ENCODE peak calls at places on chromosomes 16 and 17, in ten cellular contexts. One of them, this sample, is unnamed.

GRCh38 chr16:56116577-56116964 is 74.7 kb upstream of the GNAO1 start:
- DNase-seq in cardiac fibroblast: no peak
- DNase-seq in tibial nerve: no peak
- DNase-seq in left ventricle myocardium inferior: no peak
- DNase-seq in stomach: no peak
- DNase-seq in uterus: no peak
- DNase-seq in PC-3: no peak
- DNase-seq in fibroblast of the aortic adventitia: no peak
- DNase-seq in HCT116: no peak
- DNase-seq in heart left ventricle: no peak
- DNase-seq in this sample: no peak

GRCh38 chr16:47888142-47888541 is 267.7 kb downstream of the ABCC12 start:
- DNase-seq in heart left ventricle: no peak
- DNase-seq in cardiac fibroblast: peak
- DNase-seq in fibroblast of the aortic adventitia: peak
- DNase-seq in HCT116: no peak
- DNase-seq in stomach: no peak
- DNase-seq in PC-3: peak
- DNase-seq in tibial nerve: no peak
- DNase-seq in uterus: no peak
- DNase-seq in left ventricle myocardium inferior: no peak
- DNase-seq in this sample: peak

GRCh38 chr17:62787358-62787757 is 20.8 kb downstream of the MARCHF10 start:
- DNase-seq in HCT116: no peak
- DNase-seq in heart left ventricle: no peak
- DNase-seq in stomach: no peak
- DNase-seq in PC-3: peak
- DNase-seq in fibroblast of the aortic adventitia: no peak
- DNase-seq in tibial nerve: no peak
- DNase-seq in left ventricle myocardium inferior: no peak
- DNase-seq in uterus: no peak
- DNase-seq in cardiac fibroblast: peak
- DNase-seq in this sample: no peak

GRCh38 chr16:31072540-31073072 is 1.4 kb downstream of the ZNF668 start:
- DNase-seq in cardiac fibroblast: peak
- DNase-seq in heart left ventricle: no peak
- DNase-seq in stomach: no peak
- DNase-seq in HCT116: no peak
- DNase-seq in uterus: no peak
- DNase-seq in fibroblast of the aortic adventitia: peak
- DNase-seq in left ventricle myocardium inferior: no peak
- DNase-seq in tibial nerve: no peak
- DNase-seq in PC-3: peak
- DNase-seq in this sample: peak

GRCh38 chr17:35797370-35797769 is 1.9 kb upstream of the MMP28 start:
- DNase-seq in tibial nerve: no peak
- DNase-seq in fibroblast of the aortic adventitia: no peak
- DNase-seq in uterus: no peak
- DNase-seq in HCT116: no peak
- DNase-seq in cardiac fibroblast: no peak
- DNase-seq in PC-3: no peak
- DNase-seq in heart left ventricle: no peak
- DNase-seq in left ventricle myocardium inferior: no peak
- DNase-seq in stomach: no peak
- DNase-seq in this sample: no peak

GRCh38 chr17:39530513-39530912 is 69.2 kb downstream of the CDK12 start:
- DNase-seq in HCT116: no peak
- DNase-seq in tibial nerve: no peak
- DNase-seq in fibroblast of the aortic adventitia: no peak
- DNase-seq in cardiac fibroblast: no peak
- DNase-seq in heart left ventricle: no peak
- DNase-seq in PC-3: no peak
- DNase-seq in left ventricle myocardium inferior: no peak
- DNase-seq in stomach: no peak
- DNase-seq in uterus: no peak
- DNase-seq in this sample: no peak

GRCh38 chr17:40538019-40538935 is 27.0 kb downstream of the CCR7 start:
- DNase-seq in PC-3: no peak
- DNase-seq in stomach: no peak
- DNase-seq in left ventricle myocardium inferior: peak
- DNase-seq in HCT116: no peak
- DNase-seq in uterus: peak
- DNase-seq in fibroblast of the aortic adventitia: no peak
- DNase-seq in tibial nerve: no peak
- DNase-seq in cardiac fibroblast: no peak
- DNase-seq in heart left ventricle: peak
- DNase-seq in this sample: peak

GRCh38 chr17:49365667-49366066 is 3.6 kb upstream of the ZNF652 start:
- DNase-seq in HCT116: peak
- DNase-seq in tibial nerve: no peak
- DNase-seq in cardiac fibroblast: no peak
- DNase-seq in PC-3: peak
- DNase-seq in fibroblast of the aortic adventitia: no peak
- DNase-seq in stomach: no peak
- DNase-seq in heart left ventricle: no peak
- DNase-seq in uterus: no peak
- DNase-seq in left ventricle myocardium inferior: no peak
- DNase-seq in this sample: peak

GRCh38 chr17:38897176-38897575 is 27.3 kb downstream of the LASP1 start:
- DNase-seq in uterus: peak
- DNase-seq in tibial nerve: peak
- DNase-seq in PC-3: no peak
- DNase-seq in heart left ventricle: peak
- DNase-seq in left ventricle myocardium inferior: peak
- DNase-seq in cardiac fibroblast: peak
- DNase-seq in fibroblast of the aortic adventitia: peak
- DNase-seq in stomach: no peak
- DNase-seq in HCT116: no peak
- DNase-seq in this sample: no peak

GRCh38 chr17:78789663-78790181 is 7.6 kb upstream of the CYTH1 start:
- DNase-seq in fibroblast of the aortic adventitia: peak
- DNase-seq in tibial nerve: peak
- DNase-seq in stomach: peak
- DNase-seq in left ventricle myocardium inferior: peak
- DNase-seq in heart left ventricle: peak
- DNase-seq in uterus: no peak
- DNase-seq in cardiac fibroblast: peak
- DNase-seq in HCT116: no peak
- DNase-seq in PC-3: no peak
- DNase-seq in this sample: peak

GRCh38 chr17:68294196-68294555 is 2.9 kb downstream of the ARSG start:
- DNase-seq in fibroblast of the aortic adventitia: no peak
- DNase-seq in PC-3: no peak
- DNase-seq in uterus: no peak
- DNase-seq in HCT116: no peak
- DNase-seq in heart left ventricle: no peak
- DNase-seq in stomach: no peak
- DNase-seq in tibial nerve: no peak
- DNase-seq in cardiac fibroblast: no peak
- DNase-seq in left ventricle myocardium inferior: no peak
- DNase-seq in this sample: no peak

GRCh38 chr17:7745748-7746470 is 28.4 kb downstream of the DNAH2 start:
- DNase-seq in stomach: no peak
- DNase-seq in uterus: no peak
- DNase-seq in cardiac fibroblast: peak
- DNase-seq in left ventricle myocardium inferior: no peak
- DNase-seq in tibial nerve: no peak
- DNase-seq in heart left ventricle: no peak
- DNase-seq in fibroblast of the aortic adventitia: peak
- DNase-seq in HCT116: peak
- DNase-seq in PC-3: peak
- DNase-seq in this sample: peak

GRCh38 chr17:34665803-34666763 is 86.7 kb downstream of the TMEM132E start:
- DNase-seq in cardiac fibroblast: no peak
- DNase-seq in PC-3: no peak
- DNase-seq in left ventricle myocardium inferior: no peak
- DNase-seq in tibial nerve: no peak
- DNase-seq in HCT116: no peak
- DNase-seq in fibroblast of the aortic adventitia: no peak
- DNase-seq in heart left ventricle: no peak
- DNase-seq in stomach: no peak
- DNase-seq in uterus: no peak
- DNase-seq in this sample: no peak

GRCh38 chr17:67244621-67245072 is 349 bp downstream of the HELZ start:
- DNase-seq in heart left ventricle: peak
- DNase-seq in tibial nerve: no peak
- DNase-seq in HCT116: no peak
- DNase-seq in uterus: peak
- DNase-seq in cardiac fibroblast: no peak
- DNase-seq in fibroblast of the aortic adventitia: no peak
- DNase-seq in left ventricle myocardium inferior: peak
- DNase-seq in PC-3: no peak
- DNase-seq in stomach: no peak
- DNase-seq in this sample: no peak

GRCh38 chr17:987931-988330 is 8.4 kb upstream of the NXN start:
- DNase-seq in PC-3: no peak
- DNase-seq in fibroblast of the aortic adventitia: no peak
- DNase-seq in tibial nerve: no peak
- DNase-seq in HCT116: no peak
- DNase-seq in left ventricle myocardium inferior: no peak
- DNase-seq in uterus: no peak
- DNase-seq in stomach: no peak
- DNase-seq in cardiac fibroblast: no peak
- DNase-seq in heart left ventricle: peak
- DNase-seq in this sample: no peak

GRCh38 chr16:58186176-58186944 is 11.5 kb downstream of the CSNK2A2 start:
- DNase-seq in stomach: no peak
- DNase-seq in PC-3: no peak
- DNase-seq in left ventricle myocardium inferior: no peak
- DNase-seq in tibial nerve: no peak
- DNase-seq in heart left ventricle: no peak
- DNase-seq in HCT116: no peak
- DNase-seq in cardiac fibroblast: no peak
- DNase-seq in uterus: no peak
- DNase-seq in fibroblast of the aortic adventitia: no peak
- DNase-seq in this sample: no peak
- TF ChIP-seq CTCF in stomach: no peak
- TF ChIP-seq CTCF in PC-3: no peak
- TF ChIP-seq CTCF in left ventricle myocardium inferior: no peak
- TF ChIP-seq CTCF in tibial nerve: no peak
- TF ChIP-seq CTCF in heart left ventricle: no peak
- TF ChIP-seq CTCF in HCT116: no peak
- TF ChIP-seq CTCF in cardiac fibroblast: no peak
- TF ChIP-seq CTCF in uterus: no peak
- TF ChIP-seq CTCF in fibroblast of the aortic adventitia: no peak
- TF ChIP-seq CTCF in this sample: no peak

GRCh38 chr16:72123426-72123825 is 29.8 kb downstream of the DHX38 start:
- DNase-seq in fibroblast of the aortic adventitia: no peak
- DNase-seq in uterus: no peak
- DNase-seq in tibial nerve: no peak
- DNase-seq in PC-3: no peak
- DNase-seq in heart left ventricle: no peak
- DNase-seq in left ventricle myocardium inferior: no peak
- DNase-seq in HCT116: no peak
- DNase-seq in stomach: no peak
- DNase-seq in cardiac fibroblast: no peak
- DNase-seq in this sample: no peak
- H3K4me3 ChIP-seq in fibroblast of the aortic adventitia: no peak
- H3K4me3 ChIP-seq in uterus: no peak
- H3K4me3 ChIP-seq in tibial nerve: no peak
- H3K4me3 ChIP-seq in PC-3: no peak
- H3K4me3 ChIP-seq in heart left ventricle: no peak
- H3K4me3 ChIP-seq in left ventricle myocardium inferior: no peak
- H3K4me3 ChIP-seq in HCT116: no peak
- H3K4me3 ChIP-seq in stomach: no peak
- H3K4me3 ChIP-seq in cardiac fibroblast: no peak
- H3K4me3 ChIP-seq in this sample: no peak

DNA sequence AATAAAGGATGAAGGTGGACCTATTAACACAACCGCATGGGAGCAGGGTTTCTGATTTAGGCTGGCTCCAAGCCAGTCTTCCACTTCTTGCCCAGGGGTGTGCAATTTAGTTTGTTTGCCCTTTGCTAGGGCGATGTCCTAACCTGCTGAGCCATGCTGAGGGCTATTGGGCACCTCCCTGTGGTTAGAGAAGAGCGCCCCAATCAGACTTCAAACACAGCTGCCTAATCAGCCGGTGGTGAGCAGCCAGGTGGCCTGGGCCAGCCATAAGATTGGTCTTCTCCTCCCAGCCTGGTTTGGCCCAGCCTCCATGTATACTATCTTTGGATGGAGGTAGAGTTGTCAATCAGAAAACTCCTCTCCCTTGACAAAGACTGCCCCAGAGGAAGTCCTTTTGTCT is 15.7 kb downstream of the TMEM94 start:
- DNase-seq in cardiac fibroblast: no peak
- DNase-seq in HCT116: no peak
- DNase-seq in heart left ventricle: no peak
- DNase-seq in PC-3: no peak
- DNase-seq in uterus: no peak
- DNase-seq in fibroblast of the aortic adventitia: no peak
- DNase-seq in left ventricle myocardium inferior: no peak
- DNase-seq in tibial nerve: no peak
- DNase-seq in stomach: no peak
- DNase-seq in this sample: no peak
- TF ChIP-seq CTCF in cardiac fibroblast: no peak
- TF ChIP-seq CTCF in HCT116: no peak
- TF ChIP-seq CTCF in heart left ventricle: no peak
- TF ChIP-seq CTCF in PC-3: no peak
- TF ChIP-seq CTCF in uterus: no peak
- TF ChIP-seq CTCF in fibroblast of the aortic adventitia: no peak
- TF ChIP-seq CTCF in left ventricle myocardium inferior: no peak
- TF ChIP-seq CTCF in tibial nerve: no peak
- TF ChIP-seq CTCF in stomach: no peak
- TF ChIP-seq CTCF in this sample: no peak

GRCh38 chr16:783404-784161 is 4.6 kb downstream of the RPUSD1 start:
- DNase-seq in left ventricle myocardium inferior: peak
- DNase-seq in stomach: peak
- DNase-seq in HCT116: no peak
- DNase-seq in tibial nerve: no peak
- DNase-seq in uterus: peak
- DNase-seq in heart left ventricle: no peak
- DNase-seq in cardiac fibroblast: peak
- DNase-seq in PC-3: no peak
- DNase-seq in fibroblast of the aortic adventitia: peak
- DNase-seq in this sample: no peak

GRCh38 chr16:781346-782010 is 6.7 kb downstream of the RPUSD1 start:
- DNase-seq in PC-3: no peak
- DNase-seq in left ventricle myocardium inferior: no peak
- DNase-seq in fibroblast of the aortic adventitia: no peak
- DNase-seq in cardiac fibroblast: no peak
- DNase-seq in stomach: no peak
- DNase-seq in HCT116: no peak
- DNase-seq in uterus: no peak
- DNase-seq in heart left ventricle: no peak
- DNase-seq in tibial nerve: no peak
- DNase-seq in this sample: no peak

GRCh38 chr16:784431-784830 is 3.8 kb downstream of the RPUSD1 start:
- DNase-seq in uterus: no peak
- DNase-seq in fibroblast of the aortic adventitia: no peak
- DNase-seq in tibial nerve: no peak
- DNase-seq in stomach: no peak
- DNase-seq in PC-3: no peak
- DNase-seq in heart left ventricle: no peak
- DNase-seq in HCT116: no peak
- DNase-seq in cardiac fibroblast: no peak
- DNase-seq in left ventricle myocardium inferior: no peak
- DNase-seq in this sample: no peak

GRCh38 chr16:782263-782662 is 5.9 kb downstream of the RPUSD1 start:
- DNase-seq in left ventricle myocardium inferior: no peak
- DNase-seq in HCT116: no peak
- DNase-seq in heart left ventricle: no peak
- DNase-seq in tibial nerve: no peak
- DNase-seq in PC-3: no peak
- DNase-seq in cardiac fibroblast: no peak
- DNase-seq in stomach: no peak
- DNase-seq in uterus: no peak
- DNase-seq in fibroblast of the aortic adventitia: no peak
- DNase-seq in this sample: no peak

GRCh38 chr16:782766-783403 is 5.3 kb downstream of the RPUSD1 start:
- DNase-seq in HCT116: no peak
- DNase-seq in left ventricle myocardium inferior: no peak
- DNase-seq in stomach: peak
- DNase-seq in PC-3: peak
- DNase-seq in uterus: no peak
- DNase-seq in fibroblast of the aortic adventitia: no peak
- DNase-seq in tibial nerve: no peak
- DNase-seq in heart left ventricle: no peak
- DNase-seq in cardiac fibroblast: no peak
- DNase-seq in this sample: no peak
- H3K4me3 ChIP-seq in HCT116: no peak
- H3K4me3 ChIP-seq in left ventricle myocardium inferior: no peak
- H3K4me3 ChIP-seq in stomach: no peak
- H3K4me3 ChIP-seq in PC-3: peak
- H3K4me3 ChIP-seq in uterus: no peak
- H3K4me3 ChIP-seq in fibroblast of the aortic adventitia: no peak
- H3K4me3 ChIP-seq in tibial nerve: no peak
- H3K4me3 ChIP-seq in heart left ventricle: no peak
- H3K4me3 ChIP-seq in cardiac fibroblast: no peak
- H3K4me3 ChIP-seq in this sample: no peak